ENCODE peak calls at places on chromosomes 7 and 10, in eight cellular contexts. D is cardiac fibroblast; H is H1; W is SK-N-SH; T is colonic mucosa; G is GM12865; O is activated CD8-positive, alpha-beta T cell treated with anti-CD3 and anti-CD28 coated beads for 36 hours; L is BJ. J is an unnamed sample.

GRCh38 chr10:50396491-50397311 is 145.4 kb upstream of the ASAH2 start:
- DNase-seq in D (peak; percentile 78), H (no peak), W (no peak), T (no peak), G (peak; percentile 77), O (peak; percentile 39), L (no peak), J (no peak)

GRCh38 chr7:140672382-140673062 is at the start of gene ADCK2:
- DNase-seq in D (no peak), H (no peak), W (peak; percentile 99), T (peak; percentile 81), G (peak; percentile 61), O (peak; percentile 68), L (no peak), J (no peak)

GRCh38 chr7:44290250-44290616 is 35.2 kb downstream of the CAMK2B start:
- DNase-seq in D (no peak), H (peak; percentile 38), W (peak; percentile 73), T (no peak), G (no peak), O (no peak), L (no peak), J (no peak)

GRCh38 chr7:65951837-65952578 is 30.0 kb downstream of the GUSB start:
- DNase-seq in D (peak; percentile 34), H (no peak), W (no peak), T (peak; percentile 12), G (no peak), O (no peak), L (no peak), J (no peak)

GRCh38 chr10:67385566-67385965 is 310.4 kb downstream of the CTNNA3 start:
- DNase-seq in D (no peak), H (no peak), W (no peak), T (no peak), G (no peak), O (no peak), L (no peak), J (no peak)

GRCh38 chr7:116171094-116171493 is 39.2 kb upstream of the TES start:
- DNase-seq in D (no peak), H (no peak), W (no peak), T (no peak), G (no peak), O (no peak), L (no peak), J (no peak)

GRCh38 chr10:11115337-11115736 is 97.7 kb downstream of the CELF2 start:
- DNase-seq in D (no peak), H (no peak), W (no peak), T (no peak), G (no peak), O (no peak), L (no peak), J (no peak)

GRCh38 chr7:1619152-1620079 is 49.6 kb upstream of the PSMG3 start:
- DNase-seq in D (no peak), H (no peak), W (peak; percentile 46), T (no peak), G (no peak), O (no peak), L (no peak), J (no peak)

GRCh38 chr7:2993868-2994267 is 49.8 kb downstream of the CARD11 start:
- DNase-seq in D (no peak), H (no peak), W (no peak), T (peak; percentile 81), G (no peak), O (no peak), L (no peak), J (no peak)

GRCh38 chr10:133388973-133389818 is 4.8 kb upstream of the MTG1 start:
- DNase-seq in D (no peak), H (no peak), W (no peak), T (no peak), G (peak; percentile 98), O (peak; percentile 77), L (no peak), J (no peak)

GRCh38 chr7:8295638-8296361 is 33.8 kb upstream of the ICA1 start:
- DNase-seq in D (peak; percentile 91), H (no peak), W (peak; percentile 71), T (peak; percentile 51), G (peak; percentile 89), O (peak; percentile 40), L (peak; percentile 29), J (peak; percentile 80)

GRCh38 chr7:27901028-27901760 is 161.2 kb downstream of the TAX1BP1 start:
- DNase-seq in D (peak; percentile 76), H (no peak), W (no peak), T (no peak), G (peak; percentile 69), O (peak; percentile 40), L (no peak), J (no peak)

GRCh38 chr10:27746364-27747095 is 911 bp upstream of the MKX start:
- DNase-seq in D (peak; percentile 5), H (no peak), W (no peak), T (no peak), G (no peak), O (peak; percentile 61), L (no peak), J (no peak)

GRCh38 chr7:21971780-21972396 is 26.2 kb upstream of the CDCA7L start:
- DNase-seq in D (no peak), H (peak; percentile 54), W (no peak), T (no peak), G (no peak), O (no peak), L (no peak), J (no peak)

GRCh38 chr10:79405221-79405994 is 40.0 kb downstream of the ZCCHC24 start:
- DNase-seq in D (no peak), H (no peak), W (no peak), T (no peak), G (no peak), O (no peak), L (no peak), J (no peak)

GRCh38 chr7:12712236-12712635 is 24.8 kb downstream of the ARL4A start:
- DNase-seq in D (no peak), H (no peak), W (no peak), T (no peak), G (no peak), O (no peak), L (no peak), J (peak; percentile 69)

GRCh38 chr7:95690367-95690947 is 81.9 kb upstream of the DYNC1I1 start:
- DNase-seq in D (peak; percentile 75), H (no peak), W (peak; percentile 27), T (peak; percentile 32), G (peak; percentile 54), O (no peak), L (no peak), J (peak; percentile 47)
- TF ChIP-seq CTCF in D (peak; percentile 44), H (peak; percentile 42), W (peak; percentile 96), T (peak; percentile 62), G (peak; percentile 29), O (peak; percentile 70), L (peak; percentile 58), J (peak; percentile 72)

GRCh38 chr10:103916254-103916653 is 1.7 kb downstream of the STN1 start:
- DNase-seq in D (peak; percentile 30), H (no peak), W (no peak), T (no peak), G (no peak), O (no peak), L (no peak), J (no peak)

GRCh38 chr10:103916901-103917300 is 1.1 kb downstream of the STN1 start:
- DNase-seq in D (no peak), H (no peak), W (no peak), T (no peak), G (no peak), O (no peak), L (no peak), J (no peak)

GRCh38 chr10:103919648-103920025 is 1.7 kb upstream of the STN1 start:
- DNase-seq in D (no peak), H (no peak), W (no peak), T (no peak), G (no peak), O (no peak), L (no peak), J (no peak)

GRCh38 chr10:103917326-103918052 is 495 bp downstream of the STN1 start:
- DNase-seq in D (no peak), H (no peak), W (no peak), T (peak; percentile 71), G (no peak), O (peak; percentile 60), L (no peak), J (peak; percentile 18)

DNA sequence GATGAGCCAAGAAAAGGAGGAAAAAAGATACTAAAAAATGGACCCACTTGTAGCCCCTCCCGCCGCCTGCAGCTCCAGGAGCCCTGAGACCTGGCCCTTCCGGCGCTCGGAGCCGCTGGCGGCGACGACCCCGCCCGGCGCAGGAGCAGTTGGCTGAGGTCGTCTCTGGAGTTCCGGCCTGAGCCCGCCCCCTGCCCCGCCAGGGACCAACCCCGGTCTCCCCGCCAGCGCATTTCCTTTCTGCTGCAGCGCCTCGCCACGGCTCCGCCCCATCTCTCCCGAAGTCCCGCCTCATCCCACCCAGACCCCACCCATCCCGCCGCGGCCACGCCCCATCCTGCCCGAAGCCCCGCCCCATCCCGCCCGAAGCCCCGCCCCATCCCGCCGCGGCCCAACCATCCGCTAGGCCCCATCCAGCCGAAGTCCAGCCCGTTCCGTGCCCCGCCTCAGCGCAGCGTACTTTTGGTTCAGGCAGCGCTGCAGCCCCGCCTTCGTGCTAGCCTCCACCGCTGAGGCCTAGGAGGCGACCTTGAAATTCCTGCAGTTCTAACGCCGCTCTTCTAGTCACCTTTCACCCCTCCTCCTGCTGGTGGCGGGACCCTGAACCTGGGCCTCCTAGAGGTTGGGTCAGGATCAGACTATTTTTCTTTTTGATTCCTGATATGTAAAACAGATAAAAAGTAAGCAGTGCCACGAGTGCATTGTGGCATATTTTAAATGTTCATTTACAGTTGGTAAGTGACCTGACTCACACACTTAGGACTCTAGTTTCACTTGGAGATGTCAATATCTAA is at the start of gene STN1:
- DNase-seq in D (peak; percentile 96), H (peak; percentile 95), W (peak; percentile 99), T (peak; percentile 97), G (peak; percentile 99), O (peak; percentile 98), L (peak; percentile 68), J (peak; percentile 95)
- TF ChIP-seq CTCF in D (no peak), H (peak; percentile 41), W (peak; percentile 20), T (no peak), G (no peak), O (no peak), L (peak; percentile 24), J (peak; percentile 47)

GRCh38 chr7:129778770-129779601 is 167.5 kb downstream of the NRF1 start:
- DNase-seq in D (no peak), H (peak; percentile 67), W (no peak), T (peak; percentile 23), G (no peak), O (peak; percentile 17), L (no peak), J (no peak)
- TF ChIP-seq CTCF in D (no peak), H (peak; percentile 23), W (peak; percentile 47), T (no peak), G (no peak), O (peak; percentile 21), L (no peak), J (no peak)

DNA sequence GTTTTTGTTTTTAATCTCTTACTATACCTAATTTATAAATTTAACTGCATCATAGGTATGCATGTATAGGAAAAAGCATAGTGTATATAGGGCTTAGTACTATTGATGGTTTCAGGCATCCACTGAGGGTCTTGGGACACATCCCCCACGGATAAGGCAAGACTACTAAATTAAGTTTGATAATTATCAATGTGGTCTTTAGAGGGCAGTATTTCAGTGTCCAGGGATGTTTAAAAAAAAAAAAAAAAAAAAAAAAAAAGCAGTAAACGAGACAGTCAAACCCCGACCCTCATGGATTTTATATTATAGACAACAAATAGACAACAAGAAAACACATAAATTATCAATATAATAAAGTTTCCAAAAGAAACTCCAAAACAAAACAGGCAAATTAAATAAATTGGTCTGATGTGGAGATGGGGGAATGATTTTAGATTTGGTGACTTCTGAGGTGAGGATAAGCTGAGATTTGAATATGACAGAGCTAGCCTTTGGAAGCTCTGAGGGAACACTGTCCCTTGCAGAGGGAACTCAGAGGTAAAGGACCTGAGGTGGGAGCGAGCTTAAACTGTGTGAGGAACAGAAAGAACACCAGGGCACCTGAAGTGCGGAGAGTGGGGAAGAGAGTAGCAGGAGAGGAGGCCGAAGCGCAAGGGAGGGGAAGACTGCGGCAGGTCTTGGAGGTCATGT is 14.8 kb downstream of the ACSM6 start:
- DNase-seq in D (peak; percentile 37), H (no peak), W (peak; percentile 37), T (no peak), G (no peak), O (no peak), L (no peak), J (no peak)
- TF ChIP-seq CTCF in D (no peak), H (no peak), W (peak; percentile 69), T (peak; percentile 17), G (no peak), O (peak; percentile 23), L (peak; percentile 39), J (no peak)